ENCODE peak calls at places on chromosome 12, in four cellular contexts. X, H, A and R are unnamed samples.

GRCh38 chr12:76247026-76247688 is 101.1 kb downstream of the BBS10 start:
- DNase-seq in X (peak), H (no peak), A (no peak), R (no peak)

GRCh38 chr12:40152783-40153383 is 47.0 kb upstream of the SLC2A13 start:
- DNase-seq in X (peak), H (peak), A (no peak), R (no peak)

GRCh38 chr12:123519151-123520001 is 14.1 kb downstream of the RILPL1 start:
- DNase-seq in X (peak), H (no peak), A (no peak), R (no peak)

GRCh38 chr12:3342051-3342450 is 149.0 kb upstream of the PRMT8 start:
- DNase-seq in X (peak), H (no peak), A (no peak), R (peak)

GRCh38 chr12:132686831-132687210 is 321 bp downstream of the POLE start:
- DNase-seq in X (no peak), H (no peak), A (no peak), R (no peak)

GRCh38 chr12:84408936-84409335 is 503.7 kb downstream of the SLC6A15 start:
- DNase-seq in X (peak), H (no peak), A (no peak), R (no peak)

GRCh38 chr12:108675792-108676191 is 42.1 kb upstream of the SELPLG start:
- DNase-seq in X (no peak), H (no peak), A (no peak), R (no peak)

GRCh38 chr12:116455540-116456306 is 103.5 kb upstream of the MAP1LC3B2 start:
- DNase-seq in X (peak), H (no peak), A (no peak), R (no peak)

GRCh38 chr12:115922952-115923564 is 354.4 kb downstream of the MED13L start:
- DNase-seq in X (peak), H (no peak), A (no peak), R (no peak)

GRCh38 chr12:58920102-58920955 is at the start of gene LRIG3:
- DNase-seq in X (peak), H (no peak), A (no peak), R (peak)

GRCh38 chr12:28780960-28781359 is 368.1 kb upstream of the FAR2 start:
- DNase-seq in X (no peak), H (no peak), A (no peak), R (no peak)

GRCh38 chr12:103470664-103471063 is 25.1 kb downstream of the C12orf42 start:
- DNase-seq in X (no peak), H (peak), A (no peak), R (no peak)

GRCh38 chr12:122481861-122482260 is 18.9 kb downstream of the ZCCHC8 start:
- DNase-seq in X (no peak), H (no peak), A (no peak), R (no peak)

GRCh38 chr12:52618866-52619265 is 507 bp upstream of the KRT73 start:
- DNase-seq in X (no peak), H (no peak), A (no peak), R (no peak)

GRCh38 chr12:47165934-47166333 is 86.2 kb upstream of the AMIGO2 start:
- DNase-seq in X (peak), H (no peak), A (no peak), R (no peak)

GRCh38 chr12:52244615-52244994 is 11.6 kb downstream of the KRT7 start:
- DNase-seq in X (no peak), H (no peak), A (no peak), R (no peak)

GRCh38 chr12:68939500-68939899 is 6.5 kb upstream of the CPM start:
- DNase-seq in X (no peak), H (no peak), A (no peak), R (no peak)

GRCh38 chr12:112506513-112507166 is 87.9 kb downstream of the PTPN11 start:
- DNase-seq in X (no peak), H (no peak), A (no peak), R (no peak)

GRCh38 chr12:26630546-26631027 is 202.4 kb downstream of the ITPR2 start:
- DNase-seq in X (peak), H (no peak), A (no peak), R (no peak)

GRCh38 chr12:57236224-57236924 is 6.9 kb downstream of the SHMT2 start:
- DNase-seq in X (no peak), H (peak), A (no peak), R (no peak)

GRCh38 chr12:113996026-113996425 is 29.9 kb upstream of the RBM19 start:
- DNase-seq in X (no peak), H (no peak), A (no peak), R (peak)

GRCh38 chr12:132141976-132142678 is 2.0 kb downstream of the DDX51 start:
- DNase-seq in X (no peak), H (no peak), A (no peak), R (no peak)

GRCh38 chr12:53145383-53145782 is 35.1 kb upstream of the ZNF740 start:
- DNase-seq in X (peak), H (no peak), A (no peak), R (no peak)

GRCh38 chr12:46111727-46112126 is 121.4 kb upstream of the SCAF11 start:
- DNase-seq in X (no peak), H (no peak), A (no peak), R (no peak)

GRCh38 chr12:88371416-88372183 is 208.7 kb downstream of the KITLG start:
- DNase-seq in X (peak), H (no peak), A (no peak), R (no peak)

GRCh38 chr12:66131067-66131688 is 628 bp upstream of the LLPH start:
- DNase-seq in X (no peak), H (no peak), A (no peak), R (no peak)

GRCh38 chr12:122880668-122881067 is 15.3 kb downstream of the VPS37B start:
- DNase-seq in X (peak), H (no peak), A (no peak), R (no peak)

GRCh38 chr12:104348283-104348993 is 44.9 kb downstream of the EID3 start:
- DNase-seq in X (no peak), H (no peak), A (no peak), R (no peak)

GRCh38 chr12:60230103-60230502 is 634.3 kb downstream of the SLC16A7 start:
- DNase-seq in X (no peak), H (no peak), A (no peak), R (no peak)

GRCh38 chr12:3137268-3137761 is 60.1 kb downstream of the TSPAN9 start:
- DNase-seq in X (peak), H (no peak), A (no peak), R (no peak)

GRCh38 chr12:128830505-128830893 is 6.7 kb upstream of the SLC15A4 start:
- DNase-seq in X (no peak), H (peak), A (peak), R (peak)

GRCh38 chr12:49863946-49864816 is 21.3 kb upstream of the BCDIN3D start:
- DNase-seq in X (no peak), H (no peak), A (no peak), R (no peak)

GRCh38 chr12:122871851-122872785 is 23.8 kb downstream of the VPS37B start:
- DNase-seq in X (peak), H (peak), A (peak), R (peak)

GRCh38 chr12:15627995-15628945 is 160.9 kb downstream of the EPS8 start:
- DNase-seq in X (peak), H (no peak), A (no peak), R (no peak)

GRCh38 chr12:53123578-53124351 is 20.5 kb downstream of the SOAT2 start:
- DNase-seq in X (no peak), H (no peak), A (no peak), R (peak)

GRCh38 chr12:94198872-94199271 is 50.5 kb downstream of the PLXNC1 start:
- DNase-seq in X (no peak), H (no peak), A (no peak), R (no peak)
- TF ChIP-seq CTCF in X (no peak), H (no peak), A (no peak), R (no peak)

DNA sequence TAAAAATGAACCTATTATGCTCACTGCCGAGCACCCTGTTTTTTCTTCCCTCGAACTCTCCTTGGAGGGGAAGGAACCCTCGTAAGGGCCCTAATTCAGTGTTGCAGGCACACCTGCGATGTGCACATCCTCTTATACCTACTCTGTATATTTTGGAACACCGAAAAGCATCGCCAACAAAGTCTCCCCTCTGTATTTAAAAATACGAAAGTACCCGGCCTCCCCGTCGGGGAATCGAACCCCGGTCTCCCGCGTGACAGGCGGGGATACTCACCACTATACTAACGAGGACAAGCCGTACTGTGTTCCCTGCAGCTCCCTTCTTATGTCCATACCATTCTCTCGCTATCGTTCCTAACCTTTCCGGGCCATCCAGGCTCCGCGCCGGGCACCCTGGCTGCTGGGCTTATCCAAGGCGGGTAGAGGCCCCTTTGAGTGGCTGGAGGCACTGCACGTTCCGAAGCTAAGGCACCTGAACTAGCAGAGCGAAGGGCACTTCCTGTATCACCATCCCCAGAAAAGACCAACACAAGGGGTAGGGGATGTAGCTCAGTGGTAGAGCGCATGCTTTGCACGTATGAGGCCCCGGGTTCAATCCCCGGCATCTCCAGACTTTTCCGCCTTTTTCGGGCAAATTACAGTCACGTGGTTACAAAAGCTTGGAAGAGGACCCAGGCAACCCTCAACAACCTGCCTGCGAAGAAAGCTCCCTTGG is 25.1 kb upstream of the UBC start:
- DNase-seq in X (peak), H (peak), A (peak), R (peak)
- TF ChIP-seq CTCF in X (no peak), H (no peak), A (no peak), R (no peak)

GRCh38 chr12:71219224-71219623 is 61.4 kb upstream of the TSPAN8 start:
- DNase-seq in X (no peak), H (no peak), A (no peak), R (no peak)

GRCh38 chr12:71214511-71215285 is 56.9 kb upstream of the TSPAN8 start:
- DNase-seq in X (no peak), H (no peak), A (no peak), R (no peak)

GRCh38 chr12:71220295-71220694 is 62.5 kb upstream of the TSPAN8 start:
- DNase-seq in X (no peak), H (no peak), A (no peak), R (no peak)

DNA sequence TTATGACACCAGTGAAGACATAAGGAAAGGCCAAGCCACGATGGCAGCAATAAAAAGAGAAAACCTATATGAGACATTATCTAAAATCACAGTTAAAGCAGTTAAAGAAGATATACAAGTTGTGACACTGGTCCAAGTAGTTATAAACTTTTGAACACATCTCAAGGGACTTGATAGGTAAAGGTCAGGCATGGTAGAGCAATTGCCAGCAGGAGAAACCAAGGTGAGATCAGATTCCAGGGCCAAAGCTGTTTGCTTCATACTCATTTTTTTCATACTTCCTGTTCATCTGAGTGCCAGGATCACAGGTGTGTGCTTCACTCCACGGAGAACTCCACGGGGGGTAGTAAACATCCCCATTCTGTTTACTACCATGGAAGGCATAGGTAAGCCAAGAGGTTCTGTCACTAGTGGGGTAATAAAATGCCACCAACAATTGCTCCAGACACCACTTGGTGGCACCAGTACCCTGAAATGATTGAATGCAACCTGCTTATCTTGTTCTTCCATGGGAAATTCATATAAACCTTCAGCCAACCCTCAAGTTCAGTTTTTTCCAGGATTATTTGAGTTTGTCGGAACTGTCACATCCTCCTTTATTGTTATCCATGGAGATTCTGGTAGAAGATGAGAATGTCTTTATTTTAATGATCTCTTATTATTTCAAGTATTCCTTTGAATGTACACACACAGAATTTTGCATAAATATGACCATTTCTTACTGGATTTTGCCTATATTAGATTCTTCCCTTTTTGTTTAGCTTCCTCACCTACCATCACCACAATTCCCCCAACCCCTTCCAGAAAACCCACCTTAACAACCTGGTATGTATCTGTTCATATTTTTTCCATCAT is 59.2 kb upstream of the TSPAN8 start:
- DNase-seq in X (peak), H (no peak), A (no peak), R (no peak)
- TF ChIP-seq CTCF in X (peak), H (no peak), A (peak), R (no peak)

GRCh38 chr12:62259311-62259992 is 752 bp upstream of the USP15 start:
- DNase-seq in X (no peak), H (no peak), A (no peak), R (no peak)
- TF ChIP-seq CTCF in X (no peak), H (no peak), A (no peak), R (no peak)

DNA sequence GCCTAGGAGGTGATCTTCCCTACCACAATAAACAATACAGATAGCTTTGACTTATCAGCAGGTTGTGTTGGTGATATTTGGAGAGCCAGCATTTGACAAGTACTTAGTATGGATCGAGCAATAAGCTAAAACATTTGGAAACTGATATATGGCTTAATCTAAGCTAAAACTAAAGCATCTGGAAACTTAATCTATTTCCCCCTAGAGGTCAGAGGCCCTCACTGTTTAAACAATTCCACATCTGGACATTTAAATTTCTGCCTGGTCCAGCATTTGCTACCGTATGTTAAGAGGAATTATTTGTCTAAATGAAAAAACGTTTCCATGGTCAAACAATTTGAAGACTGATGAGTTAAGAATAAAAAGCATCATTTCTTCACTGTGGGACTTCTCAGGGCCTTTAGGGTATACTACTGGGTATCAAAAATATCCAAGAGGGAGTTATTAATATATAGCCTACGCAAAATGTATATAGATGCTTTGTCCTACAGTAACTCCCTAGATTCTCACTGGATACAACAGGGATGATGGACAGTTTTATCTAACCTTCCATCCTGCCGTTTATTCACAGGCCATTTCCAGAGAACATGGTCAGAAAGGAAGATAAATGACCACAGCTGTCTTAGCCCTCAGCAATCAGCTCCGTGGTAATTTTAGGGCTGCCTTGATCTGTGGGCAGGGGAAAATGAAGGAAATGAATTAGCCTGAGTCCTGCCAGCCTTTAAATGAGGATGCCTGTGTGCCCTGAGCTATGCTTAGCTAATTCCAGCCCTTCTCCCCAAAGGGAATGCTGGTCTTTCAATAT is 135.4 kb upstream of the NUDT4 start:
- DNase-seq in X (no peak), H (no peak), A (no peak), R (no peak)
- TF ChIP-seq CTCF in X (peak), H (no peak), A (no peak), R (no peak)